ENCODE peak calls at places on chromosomes 7 and 10, in seven cellular contexts. A is HCT116, K is GM12878, V is H1, L is HepG2, U is Panc1, C is K562. D is an unnamed sample.

GRCh38 chr10:95391570-95392249 is 100.9 kb upstream of the PDLIM1 start:
- DNase-seq in A (no peak), K (no peak), V (no peak), L (no peak), U (no peak), C (peak), D (no peak)

GRCh38 chr7:77537595-77538185 is 595 bp downstream of the PTPN12 start:
- DNase-seq in A (no peak), K (no peak), V (no peak), L (peak), U (no peak), C (peak), D (peak)

GRCh38 chr10:102779680-102780079 is 35.9 kb downstream of the WBP1L start:
- DNase-seq in A (no peak), K (no peak), V (no peak), L (no peak), U (no peak), C (peak), D (no peak)

GRCh38 chr10:43076876-43077420 is at the start of gene RET:
- DNase-seq in A (no peak), K (no peak), V (peak), L (no peak), U (no peak), C (peak), D (peak)

GRCh38 chr7:31478744-31479143 is 35.1 kb upstream of the ITPRID1 start:
- DNase-seq in A (no peak), K (peak), V (peak), L (no peak), U (no peak), C (no peak), D (no peak)

GRCh38 chr7:25759748-25760147 is 392.2 kb upstream of the NFE2L3 start:
- DNase-seq in A (no peak), K (no peak), V (peak), L (no peak), U (no peak), C (no peak), D (no peak)

GRCh38 chr7:111242361-111242760 is 151.4 kb downstream of the LRRN3 start:
- DNase-seq in A (no peak), K (no peak), V (no peak), L (no peak), U (no peak), C (no peak), D (no peak)

GRCh38 chr10:116272497-116273221 is at the start of gene GFRA1:
- DNase-seq in A (no peak), K (no peak), V (peak), L (no peak), U (no peak), C (no peak), D (peak)

GRCh38 chr7:3289996-3290395 is 11.1 kb upstream of the SDK1 start:
- DNase-seq in A (no peak), K (no peak), V (no peak), L (no peak), U (no peak), C (no peak), D (no peak)

GRCh38 chr7:157997991-157998505 is 589.6 kb downstream of the PTPRN2 start:
- DNase-seq in A (no peak), K (no peak), V (no peak), L (no peak), U (no peak), C (no peak), D (no peak)

GRCh38 chr10:28382520-28383269 is 79.8 kb upstream of the MPP7 start:
- DNase-seq in A (no peak), K (no peak), V (no peak), L (no peak), U (no peak), C (no peak), D (no peak)

GRCh38 chr10:129581836-129582235 is 114.8 kb downstream of the MGMT start:
- DNase-seq in A (no peak), K (no peak), V (no peak), L (no peak), U (no peak), C (no peak), D (no peak)

GRCh38 chr7:141706394-141707064 is 1.6 kb upstream of the WEE2 start:
- DNase-seq in A (no peak), K (no peak), V (no peak), L (no peak), U (no peak), C (no peak), D (no peak)

GRCh38 chr10:92207061-92207460 is 83.8 kb downstream of the CPEB3 start:
- DNase-seq in A (no peak), K (no peak), V (no peak), L (no peak), U (no peak), C (no peak), D (no peak)

GRCh38 chr7:3682028-3682712 is 381.1 kb downstream of the SDK1 start:
- DNase-seq in A (no peak), K (no peak), V (no peak), L (peak), U (no peak), C (no peak), D (no peak)

GRCh38 chr7:33054261-33054964 is 8.2 kb downstream of the NT5C3A start:
- DNase-seq in A (no peak), K (no peak), V (no peak), L (no peak), U (no peak), C (no peak), D (no peak)

GRCh38 chr10:33594475-33594874 is 260.0 kb upstream of the NRP1 start:
- DNase-seq in A (no peak), K (no peak), V (no peak), L (no peak), U (no peak), C (no peak), D (no peak)

GRCh38 chr7:15352807-15353206 is 209.0 kb downstream of the AGMO start:
- DNase-seq in A (no peak), K (no peak), V (no peak), L (no peak), U (no peak), C (peak), D (no peak)

GRCh38 chr10:131689016-131689415 is 211.8 kb upstream of the PPP2R2D start:
- DNase-seq in A (no peak), K (no peak), V (peak), L (no peak), U (no peak), C (no peak), D (no peak)

GRCh38 chr7:13874783-13875182 is 114.7 kb downstream of the ETV1 start:
- DNase-seq in A (no peak), K (no peak), V (no peak), L (no peak), U (no peak), C (no peak), D (no peak)

GRCh38 chr7:31512166-31512565 is 1.7 kb upstream of the ITPRID1 start:
- DNase-seq in A (no peak), K (no peak), V (no peak), L (no peak), U (no peak), C (no peak), D (no peak)

GRCh38 chr10:95394161-95394880 is 103.5 kb upstream of the PDLIM1 start:
- DNase-seq in A (peak), K (peak), V (no peak), L (peak), U (no peak), C (peak), D (no peak)

GRCh38 chr7:93021748-93022147 is 96.0 kb downstream of the SAMD9 start:
- DNase-seq in A (no peak), K (no peak), V (no peak), L (no peak), U (no peak), C (no peak), D (no peak)

GRCh38 chr7:19772858-19773337 is 519 bp downstream of the TMEM196 start:
- DNase-seq in A (no peak), K (no peak), V (peak), L (no peak), U (no peak), C (no peak), D (peak)

GRCh38 chr7:107920048-107920772 is 29.2 kb downstream of the DLD start:
- DNase-seq in A (no peak), K (no peak), V (no peak), L (no peak), U (no peak), C (no peak), D (no peak)

GRCh38 chr10:97763947-97764346 is 7.9 kb downstream of the SFRP5 start:
- DNase-seq in A (no peak), K (no peak), V (no peak), L (no peak), U (no peak), C (no peak), D (no peak)

GRCh38 chr10:29412452-29413004 is 123.7 kb downstream of the LYZL1 start:
- DNase-seq in A (no peak), K (no peak), V (no peak), L (peak), U (no peak), C (peak), D (no peak)

GRCh38 chr10:29553732-29554260 is 81.0 kb downstream of the SVIL start:
- DNase-seq in A (no peak), K (no peak), V (no peak), L (no peak), U (no peak), C (peak), D (no peak)

GRCh38 chr10:129800-130199 is 5.5 kb upstream of the ZMYND11 start:
- DNase-seq in A (no peak), K (no peak), V (no peak), L (no peak), U (no peak), C (no peak), D (no peak)

GRCh38 chr10:106242301-106242700 is 922.2 kb downstream of the SORCS1 start:
- DNase-seq in A (no peak), K (no peak), V (no peak), L (no peak), U (no peak), C (no peak), D (no peak)

GRCh38 chr10:116281780-116282179 is 8.8 kb upstream of the GFRA1 start:
- DNase-seq in A (no peak), K (no peak), V (no peak), L (no peak), U (no peak), C (no peak), D (no peak)

GRCh38 chr10:114683162-114683561 is 25.1 kb upstream of the ABLIM1 start:
- DNase-seq in A (no peak), K (no peak), V (no peak), L (no peak), U (no peak), C (no peak), D (no peak)

GRCh38 chr10:92517034-92517655 is 56.7 kb downstream of the IDE start:
- DNase-seq in A (peak), K (peak), V (peak), L (peak), U (peak), C (peak), D (peak)

GRCh38 chr7:157801971-157802675 is 465.3 kb downstream of the DNAJB6 start:
- DNase-seq in A (no peak), K (no peak), V (no peak), L (no peak), U (no peak), C (no peak), D (no peak)

GRCh38 chr10:14383266-14383665 is 52.5 kb upstream of the FRMD4A start:
- DNase-seq in A (no peak), K (no peak), V (no peak), L (no peak), U (no peak), C (no peak), D (no peak)

GRCh38 chr10:113019692-113020424 is 69.8 kb downstream of the TCF7L2 start:
- DNase-seq in A (no peak), K (no peak), V (no peak), L (peak), U (no peak), C (no peak), D (no peak)

GRCh38 chr10:118278649-118279048 is 63.5 kb downstream of the FAM204A start:
- DNase-seq in A (no peak), K (no peak), V (no peak), L (no peak), U (no peak), C (no peak), D (no peak)
- TF ChIP-seq SIN3A in A (no peak), K (no peak), V (no peak), L (no peak), U (no peak), C (no peak), D (no peak)

GRCh38 chr10:89201345-89202032 is 5.6 kb downstream of the CH25H start:
- DNase-seq in A (no peak), K (no peak), V (no peak), L (no peak), U (no peak), C (no peak), D (no peak)
- TF ChIP-seq SIN3A in A (no peak), K (no peak), V (no peak), L (no peak), U (no peak), C (no peak), D (no peak)

GRCh38 chr7:17234398-17235021 is 63.9 kb upstream of the AHR start:
- DNase-seq in A (peak), K (peak), V (no peak), L (peak), U (peak), C (peak), D (no peak)
- TF ChIP-seq SIN3A in A (peak), K (no peak), V (no peak), L (no peak), U (no peak), C (no peak), D (no peak)

GRCh38 chr10:20598590-20598989 is 298.5 kb downstream of the NEBL start:
- DNase-seq in A (no peak), K (no peak), V (no peak), L (no peak), U (no peak), C (no peak), D (no peak)
- TF ChIP-seq SIN3A in A (no peak), K (no peak), V (no peak), L (no peak), U (no peak), C (no peak), D (no peak)

GRCh38 chr7:127798023-127798422 is 146.0 kb downstream of the SND1 start:
- DNase-seq in A (no peak), K (no peak), V (no peak), L (no peak), U (no peak), C (peak), D (no peak)

GRCh38 chr7:127803626-127804025 is 151.6 kb downstream of the SND1 start:
- DNase-seq in A (no peak), K (no peak), V (no peak), L (no peak), U (no peak), C (no peak), D (peak)

GRCh38 chr7:127798769-127799372 is 146.9 kb downstream of the SND1 start:
- DNase-seq in A (no peak), K (no peak), V (no peak), L (no peak), U (no peak), C (no peak), D (no peak)

GRCh38 chr7:127802845-127803244 is 150.9 kb downstream of the SND1 start:
- DNase-seq in A (no peak), K (no peak), V (no peak), L (no peak), U (no peak), C (no peak), D (no peak)

GRCh38 chr7:127799535-127800305 is 147.7 kb downstream of the SND1 start:
- DNase-seq in A (no peak), K (no peak), V (no peak), L (no peak), U (no peak), C (no peak), D (peak)
- TF ChIP-seq SIN3A in A (no peak), K (no peak), V (no peak), L (no peak), U (no peak), C (no peak), D (no peak)

GRCh38 chr7:96407427-96407826 is 85.5 kb upstream of the SLC25A13 start:
- DNase-seq in A (no peak), K (no peak), V (no peak), L (no peak), U (no peak), C (no peak), D (no peak)
- TF ChIP-seq SIN3A in A (no peak), K (no peak), V (no peak), L (no peak), U (no peak), C (no peak), D (no peak)

DNA sequence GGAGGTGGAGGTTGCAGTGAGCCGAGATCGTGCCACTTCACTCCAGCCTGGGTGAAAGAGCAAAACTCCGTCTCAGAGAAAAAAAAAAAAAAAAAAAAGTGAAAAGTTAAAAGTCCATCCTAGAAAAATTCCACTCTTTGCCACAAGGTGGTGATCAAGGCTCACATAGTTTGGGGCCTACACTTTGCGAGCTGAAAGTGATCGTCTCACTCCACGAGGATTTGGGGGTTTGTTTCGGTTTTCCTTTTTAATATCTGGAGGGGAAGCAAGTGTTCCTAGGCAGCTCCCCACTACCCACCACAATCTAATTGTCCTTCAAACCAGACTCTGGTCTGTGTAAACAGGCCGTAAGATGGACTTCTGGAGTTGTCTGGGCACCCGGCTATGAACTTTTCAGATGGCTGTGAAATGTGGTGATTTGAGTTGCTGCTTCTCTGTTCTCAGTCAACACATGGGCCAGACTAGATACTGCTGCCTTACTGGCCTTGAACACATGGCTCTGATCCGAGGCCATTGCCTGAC is 27.1 kb downstream of the PRLHR start:
- DNase-seq in A (peak), K (peak), V (peak), L (peak), U (peak), C (peak), D (peak)
- TF ChIP-seq SIN3A in A (no peak), K (no peak), V (no peak), L (no peak), U (no peak), C (no peak), D (no peak)

GRCh38 chr7:461118-461452 is 58.6 kb downstream of the PDGFA start:
- DNase-seq in A (no peak), K (no peak), V (no peak), L (no peak), U (no peak), C (no peak), D (no peak)

GRCh38 chr7:464177-464711 is 55.4 kb downstream of the PDGFA start:
- DNase-seq in A (no peak), K (no peak), V (peak), L (no peak), U (no peak), C (no peak), D (no peak)

GRCh38 chr7:461453-462172 is 58.0 kb downstream of the PDGFA start:
- DNase-seq in A (no peak), K (no peak), V (no peak), L (peak), U (no peak), C (no peak), D (no peak)

GRCh38 chr7:463362-464176 is 56.1 kb downstream of the PDGFA start:
- DNase-seq in A (no peak), K (no peak), V (no peak), L (no peak), U (no peak), C (no peak), D (no peak)

GRCh38 chr7:462173-463103 is 57.2 kb downstream of the PDGFA start:
- DNase-seq in A (no peak), K (no peak), V (peak), L (no peak), U (no peak), C (no peak), D (no peak)
- TF ChIP-seq SIN3A in A (no peak), K (no peak), V (no peak), L (no peak), U (no peak), C (no peak), D (no peak)

GRCh38 chr7:47580175-47580701 is 1.7 kb downstream of the TNS3 start:
- DNase-seq in A (no peak), K (no peak), V (no peak), L (peak), U (no peak), C (no peak), D (no peak)

GRCh38 chr7:47580811-47581331 is 1.0 kb downstream of the TNS3 start:
- DNase-seq in A (no peak), K (no peak), V (no peak), L (peak), U (no peak), C (no peak), D (no peak)

GRCh38 chr7:47581442-47581820 is 480 bp downstream of the TNS3 start:
- DNase-seq in A (no peak), K (no peak), V (peak), L (no peak), U (no peak), C (no peak), D (peak)

GRCh38 chr7:47582748-47583740 is 1.1 kb upstream of the TNS3 start:
- DNase-seq in A (no peak), K (no peak), V (no peak), L (no peak), U (no peak), C (no peak), D (no peak)

GRCh38 chr7:47581821-47582747 is at the start of gene TNS3:
- DNase-seq in A (no peak), K (no peak), V (peak), L (no peak), U (no peak), C (no peak), D (peak)
- TF ChIP-seq SIN3A in A (no peak), K (no peak), V (no peak), L (peak), U (peak), C (no peak), D (no peak)

D was measured in SK-N-SH.